ENCODE peak calls at places on chromosomes 5 and 9, in five cellular contexts. K, B, Q, J and W are unnamed samples.

GRCh38 chr5:2756211-2756746 is 4.8 kb upstream of the IRX2 start:
- DNase-seq in K (no peak), Q (peak; percentile 70), B (no peak), J (no peak), W (no peak)

GRCh38 chr5:112065818-112066217 is 308.8 kb upstream of the NREP start:
- DNase-seq in K (no peak), Q (no peak), J (no peak), B (no peak), W (no peak)

GRCh38 chr9:107794259-107794658 is 304.7 kb upstream of the KLF4 start:
- DNase-seq in B (no peak), K (no peak), J (no peak), Q (no peak), W (no peak)

GRCh38 chr5:180097926-180098325 is 26.4 kb upstream of the RNF130 start:
- DNase-seq in K (no peak), J (no peak), B (no peak), Q (no peak), W (no peak)

GRCh38 chr5:15004506-15004905 is 132.9 kb upstream of the ANKH start:
- DNase-seq in K (no peak), Q (no peak), J (peak; percentile 11), B (no peak), W (no peak)

GRCh38 chr5:74338101-74338388 is 302.5 kb downstream of the ENC1 start:
- DNase-seq in B (no peak), Q (no peak), K (no peak), J (no peak), W (no peak)

GRCh38 chr5:111961867-111962266 is 204.9 kb upstream of the NREP start:
- DNase-seq in J (no peak), K (no peak), B (no peak), Q (no peak), W (no peak)

GRCh38 chr5:169706758-169707450 is 69.8 kb downstream of the DOCK2 start:
- DNase-seq in B (no peak), Q (no peak), K (no peak), J (no peak), W (no peak)

GRCh38 chr9:126521551-126521950 is 92.2 kb upstream of the LMX1B start:
- DNase-seq in Q (no peak), B (no peak), J (no peak), K (no peak), W (no peak)

GRCh38 chr9:16385590-16386578 is 484.6 kb downstream of the BNC2 start:
- DNase-seq in B (no peak), Q (no peak), K (peak; percentile 40), J (no peak), W (no peak)

GRCh38 chr5:67092447-67093023 is 104.1 kb downstream of the CD180 start:
- DNase-seq in Q (no peak), K (no peak), J (no peak), B (no peak), W (no peak)

GRCh38 chr5:1392261-1392660 is 47.4 kb upstream of the CLPTM1L start:
- DNase-seq in J (no peak), B (no peak), Q (no peak), K (no peak), W (no peak)

GRCh38 chr9:21265421-21266189 is 25.8 kb upstream of the IFNA14 start:
- DNase-seq in B (no peak), J (no peak), Q (no peak), K (no peak), W (no peak)

GRCh38 chr5:141382469-141383294 is at the start of gene PCDHGA7:
- DNase-seq in K (no peak), Q (no peak), B (no peak), J (no peak), W (no peak)

GRCh38 chr9:98108540-98109031 is 10.4 kb downstream of the TRIM14 start:
- DNase-seq in B (no peak), J (no peak), K (no peak), Q (no peak), W (no peak)

GRCh38 chr5:34011521-34011920 is 3.7 kb upstream of the AMACR start:
- DNase-seq in K (no peak), Q (no peak), J (no peak), B (no peak), W (no peak)

GRCh38 chr5:106595864-106596263 is 1074.9 kb downstream of the EFNA5 start:
- DNase-seq in J (no peak), Q (no peak), B (no peak), K (no peak), W (no peak)

GRCh38 chr5:86880785-86881492 is 263.2 kb downstream of the COX7C start:
- DNase-seq in B (peak; percentile 56), Q (peak; percentile 78), K (peak; percentile 73), J (peak; percentile 89), W (peak; percentile 34)

GRCh38 chr5:1537166-1538154 is 13.7 kb upstream of the LPCAT1 start:
- DNase-seq in K (no peak), B (no peak), J (no peak), Q (peak; percentile 5), W (no peak)

GRCh38 chr9:73685786-73686185 is 534.1 kb downstream of the ANXA1 start:
- DNase-seq in Q (no peak), K (no peak), B (no peak), J (no peak), W (no peak)